ENCODE peak calls at places on chromosome 7, in ten cellular contexts. K, H, Y, L, B, O, W, I, D and Q are unnamed samples. For H3K27me3, the result is how much of the 10 kb centered on the place peaks cover.

GRCh38 chr7:47777531-47778152 is 170.6 kb downstream of the PKD1L1 start:
- DNase-seq in K (no peak), H (no peak), Y (no peak), L (no peak), B (no peak), O (no peak), W (no peak), I (no peak), D (no peak), Q (no peak)

GRCh38 chr7:41912851-41913580 is 210.1 kb upstream of the INHBA start:
- DNase-seq in K (no peak), H (no peak), Y (no peak), L (no peak), B (no peak), O (no peak), W (no peak), I (no peak), D (peak), Q (no peak)

GRCh38 chr7:71308105-71308504 is 176.2 kb downstream of the GALNT17 start:
- DNase-seq in K (peak), H (no peak), Y (no peak), L (no peak), B (no peak), O (no peak), W (no peak), I (no peak), D (no peak), Q (no peak)

GRCh38 chr7:35249537-35249907 is 4.4 kb downstream of the TBX20 start:
- DNase-seq in K (no peak), H (no peak), Y (no peak), L (peak), B (no peak), O (no peak), W (no peak), I (no peak), D (no peak), Q (peak)

GRCh38 chr7:128878226-128879105 is 15.8 kb downstream of the ATP6V1F start:
- DNase-seq in K (no peak), H (no peak), Y (no peak), L (no peak), B (no peak), O (no peak), W (no peak), I (no peak), D (no peak), Q (peak)

GRCh38 chr7:129157651-129158050 is 13.1 kb downstream of the TSPAN33 start:
- DNase-seq in K (no peak), H (no peak), Y (no peak), L (no peak), B (no peak), O (no peak), W (no peak), I (no peak), D (no peak), Q (no peak)

GRCh38 chr7:139004321-139005075 is 23.3 kb upstream of the KIAA1549 start:
- DNase-seq in K (no peak), H (no peak), Y (no peak), L (no peak), B (no peak), O (no peak), W (no peak), I (no peak), D (no peak), Q (no peak)

GRCh38 chr7:129258649-129259389 is 34.0 kb downstream of the AHCYL2 start:
- DNase-seq in K (no peak), H (no peak), Y (no peak), L (no peak), B (no peak), O (no peak), W (no peak), I (no peak), D (no peak), Q (peak)

GRCh38 chr7:67450171-67450570 is 453.5 kb downstream of the TYW1 start:
- DNase-seq in K (no peak), H (no peak), Y (no peak), L (no peak), B (no peak), O (no peak), W (no peak), I (no peak), D (no peak), Q (no peak)

GRCh38 chr7:84949501-84949900 is 237.4 kb downstream of the SEMA3D start:
- DNase-seq in K (no peak), H (no peak), Y (no peak), L (no peak), B (no peak), O (no peak), W (no peak), I (no peak), D (no peak), Q (no peak)

GRCh38 chr7:18666107-18666728 is 170.7 kb downstream of the HDAC9 start:
- DNase-seq in K (peak), H (peak), Y (peak), L (peak), B (peak), O (peak), W (peak), I (peak), D (peak), Q (peak)

GRCh38 chr7:54581511-54581910 is 39.3 kb downstream of the VSTM2A start:
- DNase-seq in K (no peak), H (no peak), Y (no peak), L (no peak), B (no peak), O (no peak), W (no peak), I (no peak), D (no peak), Q (no peak)

GRCh38 chr7:77917500-77918262 is 119.1 kb downstream of the PHTF2 start:
- DNase-seq in K (no peak), H (no peak), Y (no peak), L (no peak), B (no peak), O (no peak), W (no peak), I (no peak), D (no peak), Q (no peak)

GRCh38 chr7:80078159-80078731 is 56.4 kb upstream of the GNAI1 start:
- DNase-seq in K (no peak), H (no peak), Y (no peak), L (no peak), B (no peak), O (no peak), W (no peak), I (no peak), D (peak), Q (no peak)

GRCh38 chr7:143248781-143249354 is 14.4 kb upstream of the GSTK1 start:
- DNase-seq in K (no peak), H (no peak), Y (no peak), L (no peak), B (no peak), O (no peak), W (no peak), I (peak), D (no peak), Q (no peak)

GRCh38 chr7:137757146-137757925 is 89.4 kb downstream of the DGKI start:
- DNase-seq in K (no peak), H (no peak), Y (no peak), L (no peak), B (no peak), O (no peak), W (no peak), I (no peak), D (no peak), Q (no peak)

GRCh38 chr7:135334830-135335543 is 101.3 kb downstream of the STRA8 start:
- DNase-seq in K (no peak), H (no peak), Y (no peak), L (no peak), B (no peak), O (no peak), W (no peak), I (no peak), D (no peak), Q (no peak)

GRCh38 chr7:44994877-44995554 is 5.0 kb upstream of the CCM2 start:
- DNase-seq in K (no peak), H (no peak), Y (no peak), L (no peak), B (no peak), O (no peak), W (no peak), I (no peak), D (no peak), Q (no peak)

GRCh38 chr7:24456526-24457214 is 116.6 kb upstream of the PALS2 start:
- DNase-seq in K (no peak), H (no peak), Y (no peak), L (no peak), B (no peak), O (no peak), W (no peak), I (no peak), D (no peak), Q (no peak)

GRCh38 chr7:21767300-21767900 is 178.3 kb downstream of the CDCA7L start:
- DNase-seq in K (peak), H (no peak), Y (peak), L (no peak), B (no peak), O (no peak), W (no peak), I (peak), D (peak), Q (peak)

GRCh38 chr7:86846494-86847190 is 202.9 kb downstream of the GRM3 start:
- DNase-seq in K (no peak), H (no peak), Y (peak), L (no peak), B (no peak), O (no peak), W (no peak), I (peak), D (no peak), Q (no peak)

GRCh38 chr7:132115758-132116157 is 460.5 kb downstream of the PLXNA4 start:
- DNase-seq in K (no peak), H (no peak), Y (no peak), L (no peak), B (no peak), O (no peak), W (no peak), I (no peak), D (no peak), Q (no peak)

GRCh38 chr7:131602994-131603372 is 46.6 kb upstream of the PODXL start:
- DNase-seq in K (no peak), H (no peak), Y (no peak), L (no peak), B (no peak), O (no peak), W (no peak), I (no peak), D (no peak), Q (no peak)

GRCh38 chr7:24504040-24504439 is 69.2 kb upstream of the PALS2 start:
- DNase-seq in K (no peak), H (no peak), Y (no peak), L (no peak), B (no peak), O (no peak), W (no peak), I (no peak), D (no peak), Q (no peak)

GRCh38 chr7:114944742-114945625 is 23.1 kb downstream of the MDFIC start:
- DNase-seq in K (no peak), H (peak), Y (peak), L (peak), B (no peak), O (no peak), W (no peak), I (peak), D (peak), Q (no peak)

GRCh38 chr7:105439174-105439893 is 50.6 kb upstream of the SRPK2 start:
- DNase-seq in K (peak), H (no peak), Y (peak), L (no peak), B (no peak), O (no peak), W (no peak), I (peak), D (peak), Q (peak)

GRCh38 chr7:5554287-5554785 is 130.7 kb upstream of the TNRC18 start:
- DNase-seq in K (no peak), H (no peak), Y (no peak), L (no peak), B (no peak), O (no peak), W (no peak), I (no peak), D (no peak), Q (no peak)

GRCh38 chr7:128833939-128834310 is 3.7 kb downstream of the FLNC start:
- DNase-seq in K (no peak), H (no peak), Y (no peak), L (no peak), B (no peak), O (no peak), W (no peak), I (no peak), D (peak), Q (no peak)

GRCh38 chr7:122790558-122790957 is 87.8 kb upstream of the RNF148 start:
- DNase-seq in K (no peak), H (no peak), Y (no peak), L (no peak), B (no peak), O (no peak), W (no peak), I (no peak), D (no peak), Q (no peak)

GRCh38 chr7:45882465-45882810 is 5.8 kb upstream of the IGFBP1 start:
- DNase-seq in K (no peak), H (no peak), Y (no peak), L (no peak), B (no peak), O (no peak), W (no peak), I (no peak), D (no peak), Q (no peak)

GRCh38 chr7:39158367-39158766 is 180.7 kb downstream of the POU6F2 start:
- DNase-seq in K (no peak), H (no peak), Y (no peak), L (no peak), B (no peak), O (no peak), W (no peak), I (no peak), D (no peak), Q (no peak)

GRCh38 chr7:98372993-98373392 is 27.9 kb downstream of the BAIAP2L1 start:
- DNase-seq in K (no peak), H (no peak), Y (no peak), L (no peak), B (no peak), O (no peak), W (no peak), I (no peak), D (no peak), Q (no peak)

GRCh38 chr7:158584392-158584791 is 3.2 kb downstream of the PTPRN2 start:
- DNase-seq in K (no peak), H (no peak), Y (no peak), L (no peak), B (no peak), O (no peak), W (no peak), I (no peak), D (no peak), Q (no peak)

GRCh38 chr7:158583143-158583542 is 4.5 kb downstream of the PTPRN2 start:
- DNase-seq in K (no peak), H (no peak), Y (no peak), L (no peak), B (no peak), O (no peak), W (no peak), I (no peak), D (no peak), Q (no peak)

GRCh38 chr7:158582089-158582456 is 5.5 kb downstream of the PTPRN2 start:
- DNase-seq in K (no peak), H (no peak), Y (no peak), L (no peak), B (no peak), O (no peak), W (no peak), I (no peak), D (no peak), Q (no peak)

GRCh38 chr7:158585721-158586498 is 1.7 kb downstream of the PTPRN2 start:
- DNase-seq in K (no peak), H (no peak), Y (no peak), L (no peak), B (no peak), O (no peak), W (no peak), I (peak), D (no peak), Q (peak)

DNA sequence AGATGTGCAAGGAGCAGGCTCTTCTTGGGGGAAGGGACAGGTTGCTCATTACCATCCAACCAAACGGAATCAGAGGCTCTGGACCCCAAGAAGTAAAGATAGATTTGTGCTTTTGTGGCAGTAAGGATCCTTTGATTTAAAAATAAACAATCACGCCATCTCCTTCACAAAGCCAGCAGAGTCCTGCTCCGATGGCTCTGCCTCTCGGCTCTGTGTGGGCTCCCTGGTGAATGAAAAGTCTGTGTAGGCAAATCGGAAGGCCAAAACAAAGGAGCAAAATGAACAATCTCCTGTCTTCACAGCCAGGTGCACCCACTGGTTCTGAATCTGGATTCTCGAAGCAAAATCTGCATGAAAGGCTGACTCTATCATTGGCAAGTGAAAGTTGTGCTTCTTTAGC is 3.8 kb downstream of the PTPRN2 start:
- DNase-seq in K (no peak), H (no peak), Y (no peak), L (no peak), B (no peak), O (no peak), W (no peak), I (no peak), D (no peak), Q (no peak)
- H3K27me3 ChIP-seq in K (under half), H (under half), Y (under half), L (under half), B (under half), O (under half), W (under half), I (under half), D (under half), Q (under half)

GRCh38 chr7:76265299-76265698 is 37.2 kb upstream of the HSPB1 start:
- DNase-seq in K (no peak), H (no peak), Y (no peak), L (no peak), B (no peak), O (no peak), W (no peak), I (no peak), D (no peak), Q (no peak)
- H3K27me3 ChIP-seq in K (under half), H (under half), Y (under half), L (under half), B (under half), O (under half), W (under half), I (under half), D (under half), Q (under half)

GRCh38 chr7:155143381-155143780 is 73.3 kb downstream of the HTR5A start:
- DNase-seq in K (no peak), H (no peak), Y (no peak), L (no peak), B (no peak), O (no peak), W (no peak), I (no peak), D (no peak), Q (no peak)
- H3K27me3 ChIP-seq in K (under half), H (under half), Y (under half), L (under half), B (under half), O (under half), W (under half), I (under half), D (under half), Q (under half)

GRCh38 chr7:70171369-70171768 is 573.1 kb downstream of the AUTS2 start:
- DNase-seq in K (no peak), H (no peak), Y (no peak), L (no peak), B (no peak), O (no peak), W (no peak), I (no peak), D (peak), Q (no peak)

DNA sequence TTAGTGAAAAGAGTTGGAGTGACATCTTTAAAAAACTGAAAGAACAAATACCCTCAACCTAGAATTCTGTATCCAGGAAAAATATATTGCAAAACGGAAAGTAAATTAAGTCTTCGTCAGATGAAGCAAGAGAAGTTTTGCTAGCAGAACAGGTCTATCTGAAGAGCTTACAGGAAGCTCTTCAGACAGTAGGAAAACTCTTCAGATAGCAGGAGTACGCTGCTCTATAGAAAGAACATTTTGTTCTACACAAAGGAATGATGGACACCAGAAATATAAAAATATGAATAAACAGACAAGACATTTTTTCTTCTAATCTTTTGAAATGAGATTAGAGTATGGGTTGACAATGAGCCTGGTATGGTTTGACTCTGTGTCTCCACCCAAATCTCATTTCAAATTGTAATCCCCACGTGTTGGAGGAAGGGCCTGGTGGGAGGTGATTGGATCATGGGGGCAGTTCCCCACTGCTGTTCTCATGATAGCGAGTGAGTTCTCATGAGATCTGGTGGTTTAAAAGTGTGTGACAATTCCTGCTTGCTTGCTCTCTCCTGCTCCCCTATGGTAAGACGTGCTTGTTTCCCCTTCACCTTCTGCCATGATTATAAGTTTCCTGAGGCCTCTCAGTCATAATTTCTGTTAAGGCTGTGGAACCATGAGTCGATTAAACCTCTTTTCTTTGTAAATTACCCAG is 567.3 kb downstream of the AUTS2 start:
- DNase-seq in K (no peak), H (no peak), Y (no peak), L (no peak), B (no peak), O (no peak), W (no peak), I (no peak), D (no peak), Q (no peak)
- H3K27me3 ChIP-seq in K (under half), H (under half), Y (under half), L (under half), B (under half), O (under half), W (under half), I (under half), D (under half), Q (under half)

GRCh38 chr7:100639995-100640394 is 1.4 kb downstream of the TFR2 start:
- DNase-seq in K (no peak), H (no peak), Y (no peak), L (no peak), B (no peak), O (no peak), W (no peak), I (no peak), D (no peak), Q (no peak)
- H3K27me3 ChIP-seq in K (under half), H (under half), Y (under half), L (under half), B (under half), O (under half), W (under half), I (under half), D (under half), Q (under half)

DNA sequence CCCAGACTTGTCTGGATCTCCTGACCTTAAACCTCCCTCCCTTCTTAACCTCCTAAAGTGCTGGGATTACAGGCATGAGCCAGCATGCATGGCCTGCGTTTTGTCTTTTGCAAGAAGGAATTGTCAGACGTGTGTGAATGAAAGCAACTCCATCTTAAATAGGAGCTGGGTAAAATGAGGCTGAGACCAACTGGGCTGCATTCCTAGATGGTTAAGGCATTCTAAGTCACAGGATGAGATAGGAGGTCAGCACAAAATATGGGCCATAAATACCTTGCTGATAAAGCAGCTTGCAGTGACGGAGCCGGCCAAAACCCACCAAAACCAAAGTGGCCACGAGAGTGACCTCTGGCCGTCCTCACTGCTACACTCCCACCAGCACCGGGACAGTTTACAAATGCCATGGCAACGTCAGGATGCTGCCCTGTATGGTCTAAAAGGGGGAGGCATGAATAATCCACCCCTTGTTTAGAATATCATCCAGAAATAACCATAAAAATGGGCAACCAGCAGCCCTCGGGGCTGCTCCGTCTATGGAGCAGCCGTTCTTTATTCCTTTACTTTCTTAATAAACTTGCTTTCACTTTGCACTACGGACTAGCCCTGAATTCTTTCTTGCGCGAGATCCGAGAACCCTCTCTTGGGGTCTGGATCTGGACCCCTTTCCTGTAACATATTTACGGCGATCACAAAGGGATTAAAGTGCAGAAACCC is 41.2 kb upstream of the SDK1 start:
- DNase-seq in K (no peak), H (no peak), Y (no peak), L (no peak), B (no peak), O (no peak), W (no peak), I (no peak), D (no peak), Q (no peak)
- H3K27me3 ChIP-seq in K (under half), H (under half), Y (under half), L (under half), B (under half), O (under half), W (under half), I (under half), D (under half), Q (under half)